ENCODE peak calls at places on chromosomes 3 and 15, in ten cellular contexts. One of them, this sample, is unnamed. For H3K4me1, the result is how much of the 10 kb centered on the place peaks cover.

GRCh38 chr3:100427694-100428093 is 26.4 kb downstream of the LNP1 start:
- DNase-seq in A549: no peak
- DNase-seq in uterus: no peak
- DNase-seq in heart left ventricle: no peak
- DNase-seq in right lobe of liver: no peak
- DNase-seq in tibial nerve: no peak
- DNase-seq in ovary: no peak
- DNase-seq in IMR-90: peak
- DNase-seq in adrenal gland: no peak
- DNase-seq in transverse colon: no peak
- DNase-seq in this sample: no peak

GRCh38 chr3:143119009-143119914 is at the start of gene CHST2:
- DNase-seq in A549: peak
- DNase-seq in uterus: peak
- DNase-seq in heart left ventricle: peak
- DNase-seq in right lobe of liver: peak
- DNase-seq in tibial nerve: no peak
- DNase-seq in ovary: peak
- DNase-seq in IMR-90: peak
- DNase-seq in adrenal gland: peak
- DNase-seq in transverse colon: peak
- DNase-seq in this sample: peak

GRCh38 chr15:93470042-93470441 is 381.0 kb upstream of the RGMA start:
- DNase-seq in A549: no peak
- DNase-seq in uterus: no peak
- DNase-seq in heart left ventricle: no peak
- DNase-seq in right lobe of liver: no peak
- DNase-seq in tibial nerve: no peak
- DNase-seq in ovary: no peak
- DNase-seq in IMR-90: no peak
- DNase-seq in adrenal gland: no peak
- DNase-seq in transverse colon: no peak
- DNase-seq in this sample: no peak

GRCh38 chr3:69787436-69788168 is 48.3 kb downstream of the MITF start:
- DNase-seq in A549: no peak
- DNase-seq in uterus: no peak
- DNase-seq in heart left ventricle: no peak
- DNase-seq in right lobe of liver: no peak
- DNase-seq in tibial nerve: no peak
- DNase-seq in ovary: no peak
- DNase-seq in IMR-90: peak
- DNase-seq in adrenal gland: no peak
- DNase-seq in transverse colon: no peak
- DNase-seq in this sample: no peak

GRCh38 chr15:72801590-72802345 is 18.2 kb upstream of the ADPGK start:
- DNase-seq in A549: no peak
- DNase-seq in uterus: no peak
- DNase-seq in heart left ventricle: no peak
- DNase-seq in right lobe of liver: no peak
- DNase-seq in tibial nerve: no peak
- DNase-seq in ovary: no peak
- DNase-seq in IMR-90: no peak
- DNase-seq in adrenal gland: no peak
- DNase-seq in transverse colon: no peak
- DNase-seq in this sample: no peak

GRCh38 chr3:46646700-46647099 is 34.4 kb downstream of the FAM240A start:
- DNase-seq in A549: no peak
- DNase-seq in uterus: no peak
- DNase-seq in heart left ventricle: no peak
- DNase-seq in right lobe of liver: no peak
- DNase-seq in tibial nerve: no peak
- DNase-seq in ovary: no peak
- DNase-seq in IMR-90: peak
- DNase-seq in adrenal gland: peak
- DNase-seq in transverse colon: no peak
- DNase-seq in this sample: no peak

GRCh38 chr3:100548053-100548452 is 55.6 kb downstream of the TMEM45A start:
- DNase-seq in A549: no peak
- DNase-seq in uterus: no peak
- DNase-seq in heart left ventricle: no peak
- DNase-seq in right lobe of liver: no peak
- DNase-seq in tibial nerve: no peak
- DNase-seq in ovary: no peak
- DNase-seq in IMR-90: no peak
- DNase-seq in adrenal gland: no peak
- DNase-seq in transverse colon: no peak
- DNase-seq in this sample: no peak

GRCh38 chr15:67133738-67134576 is 68.6 kb downstream of the SMAD3 start:
- DNase-seq in A549: peak
- DNase-seq in uterus: no peak
- DNase-seq in heart left ventricle: peak
- DNase-seq in right lobe of liver: no peak
- DNase-seq in tibial nerve: no peak
- DNase-seq in ovary: no peak
- DNase-seq in IMR-90: peak
- DNase-seq in adrenal gland: no peak
- DNase-seq in transverse colon: peak
- DNase-seq in this sample: no peak

GRCh38 chr3:51434746-51435323 is 43.8 kb downstream of the RBM15B start:
- DNase-seq in A549: peak
- DNase-seq in uterus: no peak
- DNase-seq in heart left ventricle: peak
- DNase-seq in right lobe of liver: peak
- DNase-seq in tibial nerve: no peak
- DNase-seq in ovary: no peak
- DNase-seq in IMR-90: peak
- DNase-seq in adrenal gland: peak
- DNase-seq in transverse colon: peak
- DNase-seq in this sample: no peak

GRCh38 chr3:96700322-96701315 is 113.8 kb upstream of the EPHA6 start:
- DNase-seq in A549: no peak
- DNase-seq in uterus: no peak
- DNase-seq in heart left ventricle: no peak
- DNase-seq in right lobe of liver: no peak
- DNase-seq in tibial nerve: no peak
- DNase-seq in ovary: no peak
- DNase-seq in IMR-90: no peak
- DNase-seq in adrenal gland: no peak
- DNase-seq in transverse colon: no peak
- DNase-seq in this sample: no peak

DNA sequence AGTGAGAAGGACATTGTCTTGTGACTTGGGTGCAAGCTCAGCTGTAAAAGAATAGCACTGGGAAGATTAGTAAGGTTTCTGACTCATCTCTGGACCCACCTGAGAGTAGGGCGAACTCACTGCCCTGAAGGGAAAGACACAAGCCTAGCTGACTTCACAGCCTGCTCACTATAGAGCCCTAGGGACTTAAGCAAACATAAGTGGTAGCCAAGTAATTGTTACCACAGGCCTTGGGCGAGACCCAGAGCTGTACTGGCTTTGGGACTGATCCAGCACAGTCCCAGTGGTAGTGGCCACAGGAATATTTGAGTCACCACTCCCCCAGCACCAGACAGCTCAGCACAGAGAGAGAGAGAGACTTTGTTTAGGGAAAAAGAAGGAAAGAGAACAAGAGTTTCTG is 429.9 kb downstream of the TBL1XR1 start:
- DNase-seq in A549: no peak
- DNase-seq in uterus: no peak
- DNase-seq in heart left ventricle: no peak
- DNase-seq in right lobe of liver: no peak
- DNase-seq in tibial nerve: no peak
- DNase-seq in ovary: no peak
- DNase-seq in IMR-90: peak
- DNase-seq in adrenal gland: peak
- DNase-seq in transverse colon: no peak
- DNase-seq in this sample: no peak
- TF ChIP-seq CTCF in A549: no peak
- TF ChIP-seq CTCF in uterus: no peak
- TF ChIP-seq CTCF in heart left ventricle: no peak
- TF ChIP-seq CTCF in right lobe of liver: no peak
- TF ChIP-seq CTCF in tibial nerve: no peak
- TF ChIP-seq CTCF in ovary: no peak
- TF ChIP-seq CTCF in IMR-90: no peak
- TF ChIP-seq CTCF in adrenal gland: no peak
- TF ChIP-seq CTCF in transverse colon: no peak
- TF ChIP-seq CTCF in this sample: no peak

DNA sequence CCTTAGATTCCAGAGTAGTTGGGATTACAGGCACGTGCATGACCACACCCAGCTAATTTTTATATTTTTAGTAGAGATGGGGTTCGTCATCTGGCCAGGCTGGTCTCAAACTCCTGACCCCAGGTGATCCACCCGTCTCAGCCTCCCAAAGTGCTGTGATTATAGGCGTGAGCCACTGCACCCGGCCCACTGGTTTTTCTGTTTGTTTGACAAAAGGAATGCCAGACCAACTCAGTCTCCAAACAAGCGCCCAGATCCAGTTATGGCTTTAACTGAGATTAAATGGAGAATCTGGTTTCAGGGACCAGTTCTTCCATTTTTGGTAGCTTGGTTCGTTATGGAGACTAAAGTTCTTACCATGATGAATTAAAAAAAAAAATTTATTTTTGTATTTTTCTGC is 50.8 kb downstream of the CRTC3 start:
- DNase-seq in A549: no peak
- DNase-seq in uterus: no peak
- DNase-seq in heart left ventricle: no peak
- DNase-seq in right lobe of liver: no peak
- DNase-seq in tibial nerve: no peak
- DNase-seq in ovary: no peak
- DNase-seq in IMR-90: no peak
- DNase-seq in adrenal gland: no peak
- DNase-seq in transverse colon: no peak
- DNase-seq in this sample: no peak
- H3K4me1 ChIP-seq in A549: under half
- H3K4me1 ChIP-seq in uterus: under half
- H3K4me1 ChIP-seq in heart left ventricle: under half
- H3K4me1 ChIP-seq in right lobe of liver: under half
- H3K4me1 ChIP-seq in tibial nerve: under half
- H3K4me1 ChIP-seq in ovary: under half
- H3K4me1 ChIP-seq in IMR-90: under half
- H3K4me1 ChIP-seq in adrenal gland: under half
- H3K4me1 ChIP-seq in transverse colon: under half
- H3K4me1 ChIP-seq in this sample: under half

DNA sequence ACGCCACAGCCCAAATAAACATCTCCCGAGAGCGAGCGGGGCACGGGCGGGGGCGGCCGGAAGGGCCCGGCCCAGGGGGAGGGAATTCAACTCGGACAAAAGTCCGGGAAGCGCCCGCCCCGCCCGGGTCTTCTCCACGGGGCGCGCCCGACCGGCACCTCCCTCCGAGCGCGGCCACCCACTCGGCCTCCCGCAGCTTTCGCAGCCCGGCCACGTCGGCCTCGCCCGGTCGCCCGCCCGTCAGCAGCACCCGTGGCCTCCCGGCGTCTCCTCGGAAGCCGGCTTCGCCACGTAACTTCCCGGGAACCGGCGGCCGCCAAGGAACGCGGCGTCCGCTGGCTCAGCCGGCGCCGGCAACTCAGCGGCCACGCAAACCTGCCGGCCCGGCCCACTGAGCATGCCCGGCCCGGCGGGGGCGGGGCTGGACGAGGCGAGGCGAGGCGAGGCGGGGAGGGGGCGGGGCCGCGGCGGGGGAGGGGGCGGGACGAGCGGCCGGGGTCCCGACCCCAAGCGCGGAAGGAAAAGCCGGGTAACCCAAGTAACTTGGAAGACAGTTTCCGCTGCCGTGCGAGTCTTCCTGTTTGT is at the start of gene TJP1:
- DNase-seq in A549: peak
- DNase-seq in uterus: peak
- DNase-seq in heart left ventricle: peak
- DNase-seq in right lobe of liver: peak
- DNase-seq in tibial nerve: peak
- DNase-seq in ovary: peak
- DNase-seq in IMR-90: peak
- DNase-seq in adrenal gland: peak
- DNase-seq in transverse colon: peak
- DNase-seq in this sample: no peak
- TF ChIP-seq POLR2A in A549: peak
- TF ChIP-seq POLR2A in uterus: peak
- TF ChIP-seq POLR2A in heart left ventricle: peak
- TF ChIP-seq POLR2A in right lobe of liver: peak
- TF ChIP-seq POLR2A in tibial nerve: peak
- TF ChIP-seq POLR2A in ovary: peak
- TF ChIP-seq POLR2A in IMR-90: peak
- TF ChIP-seq POLR2A in adrenal gland: peak
- TF ChIP-seq POLR2A in transverse colon: peak
- TF ChIP-seq POLR2A in this sample: peak

GRCh38 chr3:25899352-25900101 is 109.6 kb downstream of the OXSM start:
- DNase-seq in A549: no peak
- DNase-seq in uterus: no peak
- DNase-seq in heart left ventricle: no peak
- DNase-seq in right lobe of liver: no peak
- DNase-seq in tibial nerve: no peak
- DNase-seq in ovary: no peak
- DNase-seq in IMR-90: no peak
- DNase-seq in adrenal gland: no peak
- DNase-seq in transverse colon: no peak
- DNase-seq in this sample: no peak

GRCh38 chr3:25895443-25895842 is 105.6 kb downstream of the OXSM start:
- DNase-seq in A549: no peak
- DNase-seq in uterus: no peak
- DNase-seq in heart left ventricle: no peak
- DNase-seq in right lobe of liver: no peak
- DNase-seq in tibial nerve: no peak
- DNase-seq in ovary: no peak
- DNase-seq in IMR-90: peak
- DNase-seq in adrenal gland: no peak
- DNase-seq in transverse colon: no peak
- DNase-seq in this sample: no peak

GRCh38 chr3:25895031-25895430 is 105.1 kb downstream of the OXSM start:
- DNase-seq in A549: no peak
- DNase-seq in uterus: no peak
- DNase-seq in heart left ventricle: no peak
- DNase-seq in right lobe of liver: no peak
- DNase-seq in tibial nerve: no peak
- DNase-seq in ovary: no peak
- DNase-seq in IMR-90: peak
- DNase-seq in adrenal gland: no peak
- DNase-seq in transverse colon: no peak
- DNase-seq in this sample: no peak

GRCh38 chr3:25894101-25894500 is 104.2 kb downstream of the OXSM start:
- DNase-seq in A549: no peak
- DNase-seq in uterus: no peak
- DNase-seq in heart left ventricle: no peak
- DNase-seq in right lobe of liver: no peak
- DNase-seq in tibial nerve: no peak
- DNase-seq in ovary: no peak
- DNase-seq in IMR-90: peak
- DNase-seq in adrenal gland: no peak
- DNase-seq in transverse colon: no peak
- DNase-seq in this sample: no peak

DNA sequence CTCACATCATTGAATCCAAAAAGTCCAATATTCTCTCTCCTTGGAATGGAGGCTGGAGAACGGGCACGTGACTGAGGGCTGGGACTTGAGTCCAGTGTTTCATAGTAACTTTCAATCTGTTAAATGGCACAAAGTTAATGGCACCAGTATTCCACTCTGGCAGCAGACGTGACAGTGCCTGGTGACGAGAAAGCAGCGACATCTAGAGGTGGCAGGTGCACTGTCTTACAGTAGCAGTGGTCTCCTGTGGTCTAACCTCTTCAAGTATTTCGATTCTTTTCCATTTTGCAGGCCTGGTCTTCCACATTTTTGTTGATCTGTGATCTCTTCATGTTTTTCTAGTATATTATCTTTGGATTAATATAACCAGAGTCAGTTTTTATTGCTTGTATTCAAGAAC is 107.1 kb downstream of the OXSM start:
- DNase-seq in A549: peak
- DNase-seq in uterus: no peak
- DNase-seq in heart left ventricle: no peak
- DNase-seq in right lobe of liver: no peak
- DNase-seq in tibial nerve: no peak
- DNase-seq in ovary: no peak
- DNase-seq in IMR-90: no peak
- DNase-seq in adrenal gland: no peak
- DNase-seq in transverse colon: peak
- DNase-seq in this sample: no peak
- TF ChIP-seq CTCF in A549: peak
- TF ChIP-seq CTCF in uterus: no peak
- TF ChIP-seq CTCF in heart left ventricle: peak
- TF ChIP-seq CTCF in right lobe of liver: peak
- TF ChIP-seq CTCF in tibial nerve: no peak
- TF ChIP-seq CTCF in ovary: no peak
- TF ChIP-seq CTCF in IMR-90: peak
- TF ChIP-seq CTCF in adrenal gland: no peak
- TF ChIP-seq CTCF in transverse colon: no peak
- TF ChIP-seq CTCF in this sample: no peak